ENCODE peak calls at places on chromosomes 1 and 21, in four cellular contexts. F, D, X and G are unnamed samples.

GRCh38 chr21:28444131-28444530 is 548.5 kb downstream of the LTN1 start:
- DNase-seq in F (no peak), D (no peak), X (no peak), G (no peak)

GRCh38 chr1:53545663-53546408 is 86.6 kb downstream of the DMRTB1 start:
- DNase-seq in F (no peak), D (no peak), X (no peak), G (no peak)

GRCh38 chr1:117368116-117369108 is 1.2 kb downstream of the MAN1A2 start:
- DNase-seq in F (peak), D (no peak), X (no peak), G (no peak)

GRCh38 chr1:78833491-78833890 is 173.0 kb downstream of the ADGRL4 start:
- DNase-seq in F (peak), D (no peak), X (no peak), G (no peak)

GRCh38 chr1:168774241-168774640 is 45.2 kb upstream of the DPT start:
- DNase-seq in F (no peak), D (no peak), X (no peak), G (no peak)

GRCh38 chr1:203992440-203992839 is 80.5 kb upstream of the SOX13 start:
- DNase-seq in F (peak), D (no peak), X (no peak), G (no peak)

GRCh38 chr1:100391675-100392074 is 39.4 kb downstream of the CDC14A start:
- DNase-seq in F (no peak), D (no peak), X (no peak), G (no peak)

GRCh38 chr1:231590453-231591198 is 36.0 kb upstream of the DISC1 start:
- DNase-seq in F (peak), D (no peak), X (no peak), G (no peak)

GRCh38 chr1:18612088-18612487 is 18.6 kb upstream of the PAX7 start:
- DNase-seq in F (no peak), D (no peak), X (no peak), G (no peak)

GRCh38 chr1:42730988-42731387 is 9.0 kb downstream of the CLDN19 start:
- DNase-seq in F (peak), D (no peak), X (no peak), G (no peak)

GRCh38 chr1:56068210-56068609 is 511.2 kb downstream of the PLPP3 start:
- DNase-seq in F (no peak), D (no peak), X (no peak), G (no peak)

GRCh38 chr1:12309783-12310742 is 80.2 kb downstream of the VPS13D start:
- DNase-seq in F (no peak), D (no peak), X (no peak), G (no peak)

GRCh38 chr1:174160109-174160473 is 771 bp downstream of the RABGAP1L start:
- DNase-seq in F (peak), D (peak), X (peak), G (no peak)

GRCh38 chr1:220711086-220711809 is 21.1 kb downstream of the C1orf115 start:
- DNase-seq in F (no peak), D (no peak), X (no peak), G (no peak)

GRCh38 chr1:179241716-179242115 is 12.2 kb upstream of the ABL2 start:
- DNase-seq in F (no peak), D (no peak), X (no peak), G (no peak)

GRCh38 chr1:108051625-108052382 is 86.8 kb upstream of the VAV3 start:
- DNase-seq in F (peak), D (no peak), X (no peak), G (no peak)

GRCh38 chr1:188140958-188141357 is 1312.2 kb downstream of the PLA2G4A start:
- DNase-seq in F (no peak), D (no peak), X (no peak), G (no peak)

GRCh38 chr1:31201871-31202270 is 37.8 kb downstream of the NKAIN1 start:
- DNase-seq in F (no peak), D (no peak), X (no peak), G (no peak)

GRCh38 chr21:15410853-15411252 is 318.9 kb upstream of the USP25 start:
- DNase-seq in F (no peak), D (no peak), X (no peak), G (no peak)

GRCh38 chr1:7199077-7199779 is 414.0 kb downstream of the CAMTA1 start:
- DNase-seq in F (no peak), D (no peak), X (no peak), G (no peak)

GRCh38 chr1:112704908-112705627 is 1.9 kb downstream of the RHOC start:
- DNase-seq in F (peak), D (peak), X (no peak), G (no peak)

GRCh38 chr1:1299686-1300351 is 7.9 kb downstream of the ACAP3 start:
- DNase-seq in F (peak), D (no peak), X (no peak), G (no peak)

GRCh38 chr1:68103006-68103545 is 52.6 kb upstream of the DIRAS3 start:
- DNase-seq in F (no peak), D (no peak), X (no peak), G (no peak)

GRCh38 chr1:9280015-9280860 is 12.5 kb upstream of the SPSB1 start:
- DNase-seq in F (peak), D (no peak), X (peak), G (no peak)

GRCh38 chr1:39762550-39763540 is 8.3 kb downstream of the OXCT2 start:
- DNase-seq in F (no peak), D (no peak), X (no peak), G (no peak)

GRCh38 chr1:181592261-181592859 is 109.0 kb downstream of the CACNA1E start:
- DNase-seq in F (no peak), D (no peak), X (no peak), G (no peak)

GRCh38 chr1:1356796-1357401 is 1.5 kb downstream of the MXRA8 start:
- DNase-seq in F (no peak), D (no peak), X (no peak), G (no peak)